ENCODE peak calls at places on chromosomes 4 and X, in four cellular contexts. M is activated T-cell treated with anti-CD3 and anti-CD28 coated beads, Interleukin-2, amount 50 U/mL, for 72 hours; A is effector memory CD8-positive, alpha-beta T cell; V is hepatocyte. S is an unnamed sample.

GRCh38 chr4:183989471-183989870 is 84.4 kb downstream of the STOX2 start:
- DNase-seq in M (no peak), A (no peak), V (peak), S (no peak)

GRCh38 chr4:33722254-33722653 is 2522.1 kb downstream of the ARAP2 start:
- DNase-seq in M (no peak), V (no peak), A (no peak), S (no peak)

GRCh38 chr4:189656551-189657165 is 284.0 kb upstream of the FRG1 start:
- DNase-seq in M (no peak), V (peak), A (no peak), S (no peak)

GRCh38 chr4:6674500-6675149 is 19.1 kb upstream of the S100P start:
- DNase-seq in A (peak), M (peak), V (peak), S (no peak)

GRCh38 chr4:44661940-44662622 is 10.7 kb upstream of the YIPF7 start:
- DNase-seq in M (no peak), V (no peak), A (no peak), S (no peak)

GRCh38 chrX:54012830-54013500 is 31.3 kb downstream of the PHF8 start:
- DNase-seq in V (no peak), M (no peak), A (no peak), S (no peak)

GRCh38 chr4:106898621-106899230 is 137.4 kb downstream of the DKK2 start:
- DNase-seq in A (no peak), M (peak), V (peak), S (peak)

GRCh38 chr4:1463088-1463926 is 57.1 kb upstream of the NKX1-1 start:
- DNase-seq in A (no peak), V (peak), M (no peak), S (no peak)

GRCh38 chr4:94826206-94826605 is 68.5 kb downstream of the BMPR1B start:
- DNase-seq in V (no peak), A (no peak), M (no peak), S (no peak)

GRCh38 chr4:157025898-157026297 is 50.1 kb upstream of the GLRB start:
- DNase-seq in A (no peak), M (no peak), V (no peak), S (no peak)

GRCh38 chrX:148501121-148502066 is 977 bp downstream of the AFF2 start:
- DNase-seq in M (peak), V (peak), A (no peak), S (no peak)

GRCh38 chr4:177519481-177520270 is 77.4 kb upstream of the AGA start:
- DNase-seq in V (no peak), M (no peak), A (no peak), S (no peak)

GRCh38 chr4:182808673-182809416 is 108.3 kb downstream of the DCTD start:
- DNase-seq in M (peak), A (peak), V (no peak), S (no peak)

GRCh38 chrX:7133036-7133412 is 14.5 kb upstream of the STS start:
- DNase-seq in M (no peak), A (no peak), V (no peak), S (no peak)

GRCh38 chr4:124401611-124402010 is 310.9 kb downstream of the ANKRD50 start:
- DNase-seq in A (no peak), V (no peak), M (no peak), S (no peak)

GRCh38 chr4:153217440-153217839 is 13.2 kb downstream of the TRIM2 start:
- DNase-seq in A (no peak), M (no peak), V (no peak), S (no peak)

GRCh38 chr4:80462537-80463207 is 127.1 kb downstream of the CFAP299 start:
- DNase-seq in A (no peak), M (no peak), V (no peak), S (no peak)

GRCh38 chrX:10755477-10756334 is 135.3 kb upstream of the MID1 start:
- DNase-seq in A (no peak), V (peak), M (no peak), S (peak)

GRCh38 chrX:91122141-91122540 is 312.5 kb upstream of the PABPC5 start:
- DNase-seq in V (no peak), A (no peak), M (no peak), S (no peak)

S was measured in KG1.